ENCODE peak calls at places on chromosomes 5 and 9, in four cellular contexts. P is activated CD4-positive, alpha-beta T cell treated with anti-CD3 and anti-CD28 coated beads, Interleukin-2, amount 50 U/mL, for 1 hour; R is AG09319; Y is GM20000. K is an unnamed sample.

GRCh38 chr9:7534211-7534935 is 265.2 kb downstream of the DMAC1 start:
- DNase-seq in P (no peak), R (no peak), Y (no peak), K (no peak)

GRCh38 chr5:101429241-101429640 is 526.2 kb upstream of the ST8SIA4 start:
- DNase-seq in P (no peak), R (peak), Y (no peak), K (no peak)

GRCh38 chr9:124764774-124765438 is 6.2 kb downstream of the NR6A1 start:
- DNase-seq in P (no peak), R (no peak), Y (peak), K (no peak)

GRCh38 chr9:97615439-97616072 is 17.6 kb downstream of the TSTD2 start:
- DNase-seq in P (peak), R (peak), Y (peak), K (peak)

GRCh38 chr5:98773464-98774191 is at the start of gene RGMB:
- DNase-seq in P (peak), R (peak), Y (peak), K (peak)

GRCh38 chr9:124696101-124696500 is 75.0 kb downstream of the NR6A1 start:
- DNase-seq in P (no peak), R (no peak), Y (no peak), K (no peak)

GRCh38 chr9:16689352-16689938 is 181.0 kb downstream of the BNC2 start:
- DNase-seq in P (no peak), R (no peak), Y (no peak), K (no peak)

GRCh38 chr9:123234853-123235252 is 33.5 kb downstream of the STRBP start:
- DNase-seq in P (no peak), R (no peak), Y (peak), K (no peak)

GRCh38 chr5:151492729-151493128 is 45.3 kb downstream of the SLC36A1 start:
- DNase-seq in P (no peak), R (no peak), Y (no peak), K (peak)

GRCh38 chr9:133689151-133689763 is 48.9 kb downstream of the SARDH start:
- DNase-seq in P (no peak), R (no peak), Y (no peak), K (no peak)

GRCh38 chr5:19531374-19531952 is 456.5 kb downstream of the CDH18 start:
- DNase-seq in P (no peak), R (no peak), Y (no peak), K (no peak)

GRCh38 chr5:109200221-109200620 is 209.6 kb downstream of the PJA2 start:
- DNase-seq in P (no peak), R (no peak), Y (no peak), K (no peak)

GRCh38 chr9:95092321-95093072 is 225.0 kb downstream of the FANCC start:
- DNase-seq in P (no peak), R (no peak), Y (no peak), K (no peak)

GRCh38 chr5:56211298-56211865 is 21.7 kb downstream of the ANKRD55 start:
- DNase-seq in P (no peak), R (peak), Y (no peak), K (no peak)

GRCh38 chr5:176733586-176734262 is 76.6 kb upstream of the UNC5A start:
- DNase-seq in P (no peak), R (no peak), Y (no peak), K (no peak)

GRCh38 chr5:17808566-17808965 is 174.3 kb downstream of the TAF11L14 start:
- DNase-seq in P (no peak), R (no peak), Y (no peak), K (no peak)

GRCh38 chr5:29796018-29796417 is 1397.5 kb upstream of the CDH6 start:
- DNase-seq in P (no peak), R (no peak), Y (no peak), K (no peak)

GRCh38 chr9:96441798-96442445 is 8.0 kb upstream of the HABP4 start:
- DNase-seq in P (no peak), R (no peak), Y (peak), K (no peak)

GRCh38 chr9:121650220-121651013 is 1.0 kb upstream of the DAB2IP start:
- DNase-seq in P (no peak), R (no peak), Y (no peak), K (no peak)

GRCh38 chr9:124503713-124504529 is 3.3 kb downstream of the NR5A1 start:
- DNase-seq in P (no peak), R (no peak), Y (no peak), K (no peak)

GRCh38 chr9:136470356-136470755 is 12.5 kb downstream of the SEC16A start:
- DNase-seq in P (no peak), R (no peak), Y (no peak), K (no peak)